ENCODE peak calls at places on chromosome 3, in nine cellular contexts. N is GM06990, Y is psoas muscle, P is foreskin keratinocyte, U is HL-60, D is AG09309, S is AG04449, I is BJ, E is right lobe of liver. T is an unnamed sample.

GRCh38 chr3:112651076-112651475 is 10.1 kb upstream of the CCDC80 start:
- DNase-seq in D (no peak), P (no peak), N (no peak), I (no peak), Y (no peak), E (no peak), U (no peak), S (no peak), T (no peak)

GRCh38 chr3:170585937-170586310 is at the start of gene SLC7A14:
- DNase-seq in N (no peak), U (no peak), I (no peak), D (no peak), S (no peak), E (no peak), P (no peak), Y (no peak), T (no peak)

GRCh38 chr3:121431717-121432517 is 113.9 kb downstream of the POLQ start:
- DNase-seq in D (peak), N (peak), P (no peak), Y (no peak), U (no peak), S (no peak), E (no peak), I (peak), T (no peak)

GRCh38 chr3:10570196-10570946 is 65.0 kb upstream of the ATP2B2 start:
- DNase-seq in N (no peak), Y (no peak), I (no peak), E (peak), D (no peak), S (no peak), P (no peak), U (no peak), T (no peak)

GRCh38 chr3:42839616-42840015 is 30.4 kb downstream of the ACKR2 start:
- DNase-seq in N (peak), U (peak), S (peak), D (peak), E (no peak), I (peak), Y (no peak), P (no peak), T (no peak)

GRCh38 chr3:87792532-87793321 is 266.1 kb downstream of the CGGBP1 start:
- DNase-seq in E (peak), P (no peak), Y (no peak), D (no peak), S (no peak), I (no peak), U (no peak), N (no peak), T (no peak)

GRCh38 chr3:22117751-22118346 is 366.8 kb upstream of the ZNF385D start:
- DNase-seq in U (no peak), Y (no peak), N (no peak), I (peak), S (peak), E (no peak), P (no peak), D (peak), T (no peak)

GRCh38 chr3:49013738-49014660 is 4.4 kb downstream of the DALRD3 start:
- DNase-seq in N (peak), U (peak), E (no peak), S (no peak), P (no peak), I (no peak), Y (no peak), D (no peak), T (no peak)

GRCh38 chr3:88038561-88038960 is 20.2 kb downstream of the CGGBP1 start:
- DNase-seq in D (peak), U (no peak), I (peak), N (no peak), S (peak), Y (no peak), E (no peak), P (peak), T (no peak)

GRCh38 chr3:46297658-46298423 is 55.6 kb downstream of the CCR3 start:
- DNase-seq in E (no peak), Y (no peak), D (no peak), S (no peak), N (no peak), I (no peak), U (peak), P (peak), T (no peak)

GRCh38 chr3:156997351-156997750 is 162.6 kb downstream of the CCNL1 start:
- DNase-seq in U (no peak), D (peak), E (no peak), N (no peak), S (no peak), I (peak), P (peak), Y (no peak), T (no peak)

GRCh38 chr3:30286007-30286669 is 320.3 kb upstream of the TGFBR2 start:
- DNase-seq in E (peak), S (peak), D (peak), P (peak), I (peak), Y (peak), N (no peak), U (no peak), T (peak)

GRCh38 chr3:14319654-14320182 is 82.7 kb upstream of the SLC6A6 start:
- DNase-seq in I (no peak), P (peak), Y (no peak), E (no peak), S (no peak), U (peak), N (peak), D (no peak), T (no peak)

GRCh38 chr3:40309925-40310635 is 573 bp downstream of the EIF1B start:
- DNase-seq in E (peak), Y (peak), I (no peak), D (no peak), N (peak), P (no peak), S (no peak), U (peak), T (peak)

GRCh38 chr3:172512363-172512762 is 10.9 kb downstream of the TNFSF10 start:
- DNase-seq in N (peak), S (no peak), P (no peak), I (no peak), E (peak), D (no peak), U (peak), Y (peak), T (peak)

GRCh38 chr3:71341721-71342120 is 241.8 kb downstream of the FOXP1 start:
- DNase-seq in U (no peak), I (peak), N (no peak), E (no peak), D (peak), Y (no peak), P (no peak), S (peak), T (no peak)

GRCh38 chr3:143775401-143775970 is 72.8 kb downstream of the SLC9A9 start:
- DNase-seq in E (no peak), P (no peak), U (peak), D (no peak), I (no peak), Y (no peak), N (no peak), S (no peak), T (no peak)

GRCh38 chr3:59433546-59433945 is 383.7 kb upstream of the CFAP20DC start:
- DNase-seq in N (no peak), S (no peak), Y (no peak), I (no peak), D (no peak), U (no peak), P (no peak), E (no peak), T (no peak)

GRCh38 chr3:149314807-149315578 is 18.4 kb downstream of the TM4SF18 start:
- DNase-seq in U (no peak), Y (no peak), N (no peak), P (no peak), D (peak), I (peak), S (peak), E (no peak), T (no peak)

GRCh38 chr3:42764115-42764514 is 8.9 kb downstream of the CCDC13 start:
- DNase-seq in N (no peak), Y (no peak), I (no peak), E (no peak), P (no peak), U (no peak), S (no peak), D (no peak), T (no peak)

GRCh38 chr3:152444029-152444641 is 175.4 kb downstream of the MBNL1 start:
- DNase-seq in D (peak), U (no peak), P (no peak), S (no peak), E (no peak), I (peak), N (peak), Y (no peak), T (no peak)

GRCh38 chr3:45367451-45367850 is 20.9 kb upstream of the LARS2 start:
- DNase-seq in E (no peak), P (peak), N (no peak), S (peak), D (peak), U (no peak), Y (no peak), I (peak), T (no peak)

GRCh38 chr3:47377186-47377585 is 3.6 kb upstream of the PTPN23 start:
- DNase-seq in S (no peak), I (no peak), U (peak), D (no peak), E (no peak), N (no peak), Y (no peak), P (no peak), T (no peak)

GRCh38 chr3:79139395-79140060 is 628.3 kb downstream of the ROBO1 start:
- DNase-seq in E (no peak), P (no peak), D (peak), S (no peak), I (no peak), Y (no peak), U (no peak), N (no peak), T (no peak)

GRCh38 chr3:124492824-124493223 is 237.4 kb upstream of the UMPS start:
- DNase-seq in D (no peak), N (no peak), S (no peak), E (peak), U (no peak), P (peak), I (no peak), Y (no peak), T (no peak)

GRCh38 chr3:157530637-157531300 is 27.6 kb upstream of the VEPH1 start:
- DNase-seq in E (no peak), I (no peak), N (no peak), Y (no peak), P (no peak), S (no peak), U (no peak), D (no peak), T (no peak)

GRCh38 chr3:178245385-178245778 is 290.9 kb upstream of the KCNMB2 start:
- DNase-seq in I (peak), Y (no peak), E (no peak), S (no peak), N (no peak), D (no peak), P (no peak), U (no peak), T (no peak)

GRCh38 chr3:112390783-112391641 is 58.1 kb downstream of the CD200 start:
- DNase-seq in I (peak), D (peak), U (no peak), N (no peak), P (peak), Y (no peak), E (no peak), S (peak), T (no peak)

GRCh38 chr3:57179580-57180410 is 14.6 kb upstream of the IL17RD start:
- DNase-seq in N (no peak), S (no peak), P (no peak), D (no peak), I (no peak), U (no peak), Y (no peak), E (no peak), T (no peak)

GRCh38 chr3:20990896-20991295 is 760.1 kb downstream of the ZNF385D start:
- DNase-seq in E (no peak), D (no peak), N (no peak), I (no peak), Y (no peak), U (no peak), S (no peak), P (no peak), T (no peak)

GRCh38 chr3:45112939-45113338 is 33.2 kb downstream of the CDCP1 start:
- DNase-seq in I (no peak), S (no peak), E (no peak), D (peak), P (no peak), U (no peak), Y (no peak), N (no peak), T (no peak)

GRCh38 chr3:1600700-1601418 is 497.8 kb upstream of the CNTN4 start:
- DNase-seq in N (no peak), E (no peak), I (no peak), S (no peak), P (no peak), Y (no peak), U (no peak), D (no peak), T (no peak)

GRCh38 chr3:77530870-77531269 is 491.0 kb downstream of the ROBO2 start:
- DNase-seq in N (no peak), Y (no peak), I (peak), P (no peak), S (peak), U (no peak), D (peak), E (no peak), T (no peak)

GRCh38 chr3:195911946-195912270 is 3.6 kb upstream of the TNK2 start:
- DNase-seq in Y (no peak), S (no peak), D (no peak), U (no peak), E (no peak), I (no peak), N (no peak), P (peak), T (no peak)

GRCh38 chr3:107106316-107106715 is 270.9 kb upstream of the CCDC54 start:
- DNase-seq in S (no peak), E (no peak), P (no peak), U (no peak), Y (no peak), I (no peak), D (no peak), N (no peak), T (no peak)

GRCh38 chr3:45858809-45859543 is 17.1 kb upstream of the LZTFL1 start:
- DNase-seq in U (no peak), S (no peak), E (no peak), D (no peak), N (no peak), P (no peak), Y (no peak), I (no peak), T (no peak)

DNA sequence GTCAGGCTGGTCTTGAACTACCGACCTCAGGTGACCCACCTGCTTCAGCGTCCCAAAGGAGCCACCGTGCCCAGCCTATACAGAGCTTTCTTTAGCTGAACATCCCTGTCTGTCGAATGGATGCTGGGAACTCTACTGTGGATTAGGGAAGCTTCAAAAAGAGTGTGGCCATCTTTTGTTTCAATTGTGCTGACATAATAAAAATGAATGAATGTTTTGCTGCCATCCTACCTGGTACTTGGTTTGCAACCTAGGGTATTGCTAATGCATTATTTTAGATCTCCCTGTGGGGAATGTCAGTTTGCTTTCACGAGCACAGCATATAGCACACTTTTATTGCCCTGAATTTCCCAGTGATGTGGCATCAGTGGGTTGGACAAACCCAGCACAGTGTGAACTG is 32.3 kb downstream of the CMTM6 start:
- DNase-seq in E (no peak), S (no peak), I (no peak), U (no peak), Y (no peak), N (no peak), D (no peak), P (no peak), T (no peak)
- TF ChIP-seq CTCF in E (no peak), S (no peak), I (no peak), U (no peak), Y (no peak), N (no peak), D (no peak), P (no peak), T (no peak)

GRCh38 chr3:150546226-150547044 is at the start of the genes EIF2A and SERP1:
- DNase-seq in D (peak), I (peak), N (peak), S (peak), E (peak), U (peak), Y (peak), P (peak), T (peak)
- TF ChIP-seq CTCF in D (no peak), I (no peak), N (no peak), S (no peak), E (no peak), U (no peak), Y (no peak), P (peak), T (no peak)

GRCh38 chr3:138919304-138919703 is 27.6 kb downstream of the FOXL2 start:
- DNase-seq in E (no peak), I (no peak), Y (no peak), N (no peak), P (no peak), S (no peak), D (no peak), U (no peak), T (no peak)
- TF ChIP-seq CTCF in E (no peak), I (no peak), Y (no peak), N (no peak), P (no peak), S (no peak), D (no peak), U (no peak), T (no peak)

GRCh38 chr3:50238549-50239026 is 2.6 kb downstream of the GNAI2 start:
- DNase-seq in Y (peak), U (peak), E (peak), P (no peak), D (no peak), S (no peak), N (no peak), I (no peak), T (peak)
- TF ChIP-seq CTCF in Y (no peak), U (no peak), E (no peak), P (no peak), D (no peak), S (no peak), N (no peak), I (no peak), T (no peak)

DNA sequence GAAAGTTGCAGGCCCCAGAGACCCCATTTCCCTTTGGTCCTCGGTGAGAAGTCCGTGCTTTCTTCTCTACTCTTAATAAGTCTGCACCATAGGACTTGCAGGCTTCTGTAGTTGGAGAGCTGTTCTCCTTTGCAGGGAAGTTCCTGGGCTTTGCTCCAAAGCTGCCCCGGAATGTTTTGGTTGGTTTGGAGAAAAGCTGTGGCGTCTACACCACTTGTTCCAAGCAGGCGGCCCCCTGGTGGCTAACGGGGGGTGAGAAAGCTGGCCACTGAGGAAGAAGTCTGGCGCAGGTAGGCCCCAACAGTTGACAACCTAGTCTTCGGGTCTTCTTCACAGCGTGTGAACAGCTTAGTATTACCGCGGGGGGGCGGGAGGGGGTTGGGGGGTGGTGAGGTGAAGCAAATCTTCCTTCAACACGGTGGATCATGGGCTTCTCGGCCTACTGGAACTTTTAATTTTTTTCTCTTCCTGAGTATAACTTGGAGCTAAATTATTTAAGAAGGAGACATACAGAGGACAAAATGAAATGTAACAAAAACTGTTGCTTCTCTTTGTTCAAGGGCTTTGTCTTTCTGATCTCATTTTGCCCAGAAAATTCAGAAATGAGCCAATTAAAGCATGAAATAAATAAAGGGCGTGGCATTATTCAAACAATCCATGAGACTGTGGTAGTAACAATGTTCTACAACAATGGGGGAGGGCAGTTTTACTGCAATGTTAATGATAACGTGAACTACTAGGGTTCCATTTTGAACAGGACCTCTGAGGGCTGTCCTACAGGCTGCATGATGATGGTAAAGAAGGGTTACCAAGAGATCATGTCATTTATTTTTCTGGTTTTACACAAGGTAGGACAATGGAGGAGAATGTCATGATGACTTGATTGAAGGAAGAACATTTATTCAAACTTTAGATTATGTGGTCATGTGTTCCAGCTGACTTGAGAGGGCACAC is 2.2 kb upstream of the THRB start:
- DNase-seq in D (peak), Y (peak), P (no peak), N (no peak), S (no peak), U (no peak), I (peak), E (peak), T (peak)
- TF ChIP-seq CTCF in D (peak), Y (peak), P (peak), N (peak), S (peak), U (no peak), I (peak), E (peak), T (peak)

GRCh38 chr3:25915673-25916072 is 125.8 kb downstream of the OXSM start:
- DNase-seq in I (no peak), U (no peak), N (no peak), S (no peak), Y (no peak), P (no peak), D (no peak), E (no peak), T (no peak)

GRCh38 chr3:25911525-25912295 is 121.8 kb downstream of the OXSM start:
- DNase-seq in U (no peak), E (no peak), I (no peak), Y (no peak), P (no peak), S (no peak), D (no peak), N (no peak), T (no peak)

GRCh38 chr3:25913179-25913578 is 123.3 kb downstream of the OXSM start:
- DNase-seq in D (no peak), I (no peak), U (no peak), Y (no peak), E (no peak), N (no peak), S (no peak), P (no peak), T (no peak)

GRCh38 chr3:25907081-25907480 is 117.2 kb downstream of the OXSM start:
- DNase-seq in E (no peak), Y (no peak), N (no peak), D (no peak), P (no peak), U (no peak), I (no peak), S (no peak), T (no peak)

DNA sequence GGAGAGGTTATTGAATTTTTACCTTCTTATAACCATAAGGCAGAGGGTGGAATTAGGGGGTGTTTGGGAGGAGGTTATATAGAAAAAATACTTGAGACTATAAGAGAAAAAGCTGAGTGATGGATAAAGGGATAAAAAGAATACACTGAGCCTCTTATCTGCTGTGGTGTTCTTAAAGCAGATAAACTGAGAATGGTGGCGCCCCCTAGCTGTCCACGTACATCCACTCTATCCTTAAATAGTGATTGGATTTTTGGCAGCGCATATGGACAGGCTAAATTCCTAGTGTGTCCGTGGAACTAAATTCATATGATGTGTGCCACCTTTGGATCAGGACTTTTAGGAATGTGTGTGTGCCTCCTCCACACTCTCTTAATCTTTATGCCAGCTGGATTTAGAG is 121.1 kb downstream of the OXSM start:
- DNase-seq in E (no peak), S (no peak), U (peak), P (no peak), I (no peak), N (no peak), D (no peak), Y (no peak), T (no peak)
- TF ChIP-seq CTCF in E (peak), S (peak), U (peak), P (peak), I (peak), N (peak), D (no peak), Y (peak), T (no peak)

GRCh38 chr3:184748219-184749135 is 36.6 kb upstream of the MAGEF1 start:
- DNase-seq in N (peak), Y (no peak), S (no peak), E (no peak), P (no peak), I (no peak), U (no peak), D (no peak), T (peak)
- TF ChIP-seq CTCF in N (peak), Y (no peak), S (peak), E (peak), P (peak), I (peak), U (no peak), D (peak), T (no peak)

T was measured in tibial artery.